ENCODE peak calls at places on chromosomes 3 and 15, in seven cellular contexts. One of them, this sample, is unnamed.

GRCh38 chr3:65080432-65080831 is 392.6 kb upstream of the ADAMTS9 start:
- DNase-seq in activated naive CD8-positive, alpha-beta T cell treated with anti-CD3 and anti-CD28 coated beads, Interleukin-2, amount 50 U/mL, for 24 hours: no peak
- DNase-seq in iris pigment epithelial cell: no peak
- DNase-seq in GM20000: no peak
- DNase-seq in T-helper 17 cell: no peak
- DNase-seq in left cardiac atrium: no peak
- DNase-seq in sigmoid colon: no peak
- DNase-seq in this sample: no peak

GRCh38 chr15:82272154-82272553 is 9.5 kb downstream of the SAXO2 start:
- DNase-seq in left cardiac atrium: no peak
- DNase-seq in activated naive CD8-positive, alpha-beta T cell treated with anti-CD3 and anti-CD28 coated beads, Interleukin-2, amount 50 U/mL, for 24 hours: no peak
- DNase-seq in sigmoid colon: no peak
- DNase-seq in T-helper 17 cell: no peak
- DNase-seq in GM20000: no peak
- DNase-seq in iris pigment epithelial cell: no peak
- DNase-seq in this sample: no peak

GRCh38 chr3:176650478-176650877 is 546.8 kb downstream of the TBL1XR1 start:
- DNase-seq in GM20000: no peak
- DNase-seq in activated naive CD8-positive, alpha-beta T cell treated with anti-CD3 and anti-CD28 coated beads, Interleukin-2, amount 50 U/mL, for 24 hours: no peak
- DNase-seq in left cardiac atrium: no peak
- DNase-seq in iris pigment epithelial cell: peak
- DNase-seq in T-helper 17 cell: no peak
- DNase-seq in sigmoid colon: no peak
- DNase-seq in this sample: no peak

GRCh38 chr15:69573815-69574472 is 121.3 kb downstream of the RPLP1 start:
- DNase-seq in sigmoid colon: no peak
- DNase-seq in left cardiac atrium: no peak
- DNase-seq in iris pigment epithelial cell: peak
- DNase-seq in T-helper 17 cell: no peak
- DNase-seq in GM20000: peak
- DNase-seq in activated naive CD8-positive, alpha-beta T cell treated with anti-CD3 and anti-CD28 coated beads, Interleukin-2, amount 50 U/mL, for 24 hours: peak
- DNase-seq in this sample: no peak

GRCh38 chr15:52408823-52409222 is 113.2 kb upstream of the MYO5C start:
- DNase-seq in activated naive CD8-positive, alpha-beta T cell treated with anti-CD3 and anti-CD28 coated beads, Interleukin-2, amount 50 U/mL, for 24 hours: no peak
- DNase-seq in sigmoid colon: no peak
- DNase-seq in T-helper 17 cell: no peak
- DNase-seq in GM20000: no peak
- DNase-seq in left cardiac atrium: no peak
- DNase-seq in iris pigment epithelial cell: peak
- DNase-seq in this sample: no peak

GRCh38 chr3:134527037-134527436 is 41.2 kb downstream of the CEP63 start:
- DNase-seq in left cardiac atrium: no peak
- DNase-seq in GM20000: no peak
- DNase-seq in activated naive CD8-positive, alpha-beta T cell treated with anti-CD3 and anti-CD28 coated beads, Interleukin-2, amount 50 U/mL, for 24 hours: peak
- DNase-seq in T-helper 17 cell: no peak
- DNase-seq in sigmoid colon: no peak
- DNase-seq in iris pigment epithelial cell: peak
- DNase-seq in this sample: no peak

GRCh38 chr15:90749754-90750153 is 32.6 kb downstream of the BLM start:
- DNase-seq in T-helper 17 cell: no peak
- DNase-seq in iris pigment epithelial cell: no peak
- DNase-seq in left cardiac atrium: no peak
- DNase-seq in activated naive CD8-positive, alpha-beta T cell treated with anti-CD3 and anti-CD28 coated beads, Interleukin-2, amount 50 U/mL, for 24 hours: no peak
- DNase-seq in GM20000: no peak
- DNase-seq in sigmoid colon: no peak
- DNase-seq in this sample: no peak

GRCh38 chr3:152193673-152194267 is 75.0 kb upstream of the MBNL1 start:
- DNase-seq in sigmoid colon: no peak
- DNase-seq in T-helper 17 cell: no peak
- DNase-seq in activated naive CD8-positive, alpha-beta T cell treated with anti-CD3 and anti-CD28 coated beads, Interleukin-2, amount 50 U/mL, for 24 hours: peak
- DNase-seq in iris pigment epithelial cell: no peak
- DNase-seq in GM20000: no peak
- DNase-seq in left cardiac atrium: no peak
- DNase-seq in this sample: no peak

GRCh38 chr3:176347424-176348146 is 849.7 kb downstream of the TBL1XR1 start:
- DNase-seq in iris pigment epithelial cell: no peak
- DNase-seq in GM20000: no peak
- DNase-seq in T-helper 17 cell: no peak
- DNase-seq in sigmoid colon: no peak
- DNase-seq in activated naive CD8-positive, alpha-beta T cell treated with anti-CD3 and anti-CD28 coated beads, Interleukin-2, amount 50 U/mL, for 24 hours: no peak
- DNase-seq in left cardiac atrium: no peak
- DNase-seq in this sample: no peak

GRCh38 chr15:60138397-60138968 is 134.4 kb downstream of the FOXB1 start:
- DNase-seq in left cardiac atrium: no peak
- DNase-seq in activated naive CD8-positive, alpha-beta T cell treated with anti-CD3 and anti-CD28 coated beads, Interleukin-2, amount 50 U/mL, for 24 hours: no peak
- DNase-seq in sigmoid colon: no peak
- DNase-seq in iris pigment epithelial cell: no peak
- DNase-seq in T-helper 17 cell: no peak
- DNase-seq in GM20000: no peak
- DNase-seq in this sample: no peak

GRCh38 chr15:88440021-88440420 is 27.2 kb downstream of the MRPL46 start:
- DNase-seq in sigmoid colon: no peak
- DNase-seq in iris pigment epithelial cell: peak
- DNase-seq in left cardiac atrium: no peak
- DNase-seq in GM20000: no peak
- DNase-seq in T-helper 17 cell: no peak
- DNase-seq in activated naive CD8-positive, alpha-beta T cell treated with anti-CD3 and anti-CD28 coated beads, Interleukin-2, amount 50 U/mL, for 24 hours: no peak
- DNase-seq in this sample: no peak

GRCh38 chr3:107315136-107315535 is 62.1 kb upstream of the CCDC54 start:
- DNase-seq in iris pigment epithelial cell: peak
- DNase-seq in left cardiac atrium: no peak
- DNase-seq in T-helper 17 cell: no peak
- DNase-seq in sigmoid colon: no peak
- DNase-seq in activated naive CD8-positive, alpha-beta T cell treated with anti-CD3 and anti-CD28 coated beads, Interleukin-2, amount 50 U/mL, for 24 hours: no peak
- DNase-seq in GM20000: no peak
- DNase-seq in this sample: no peak

GRCh38 chr3:119293105-119293683 is 989 bp upstream of the ARHGAP31 start:
- DNase-seq in GM20000: no peak
- DNase-seq in left cardiac atrium: no peak
- DNase-seq in iris pigment epithelial cell: no peak
- DNase-seq in T-helper 17 cell: no peak
- DNase-seq in activated naive CD8-positive, alpha-beta T cell treated with anti-CD3 and anti-CD28 coated beads, Interleukin-2, amount 50 U/mL, for 24 hours: no peak
- DNase-seq in sigmoid colon: no peak
- DNase-seq in this sample: no peak

GRCh38 chr15:69443032-69443611 is 9.5 kb upstream of the RPLP1 start:
- DNase-seq in sigmoid colon: no peak
- DNase-seq in GM20000: peak
- DNase-seq in iris pigment epithelial cell: no peak
- DNase-seq in left cardiac atrium: no peak
- DNase-seq in activated naive CD8-positive, alpha-beta T cell treated with anti-CD3 and anti-CD28 coated beads, Interleukin-2, amount 50 U/mL, for 24 hours: no peak
- DNase-seq in T-helper 17 cell: no peak
- DNase-seq in this sample: no peak

GRCh38 chr15:66760968-66761722 is 59.1 kb downstream of the SMAD6 start:
- DNase-seq in left cardiac atrium: peak
- DNase-seq in sigmoid colon: no peak
- DNase-seq in activated naive CD8-positive, alpha-beta T cell treated with anti-CD3 and anti-CD28 coated beads, Interleukin-2, amount 50 U/mL, for 24 hours: no peak
- DNase-seq in iris pigment epithelial cell: no peak
- DNase-seq in T-helper 17 cell: no peak
- DNase-seq in GM20000: no peak
- DNase-seq in this sample: no peak

This sample was measured in mesenteric fat pad.